ENCODE peak calls at places on chromosomes 4 and X, in seven cellular contexts. C is IMR-90, W is DND-41, P is heart left ventricle, X is stomach, H is neural progenitor cell, D is fibroblast of the aortic adventitia. J is an unnamed sample.

GRCh38 chr4:14726441-14727405 is 275.6 kb upstream of the CPEB2 start:
- DNase-seq in C (peak; percentile 35), X (peak; percentile 59), P (no peak), H (no peak), D (peak; percentile 57), W (no peak), J (peak; percentile 88)

GRCh38 chrX:102958794-102959193 is 21.7 kb downstream of the RAB40AL start:
- DNase-seq in H (no peak), X (no peak), W (no peak), D (peak; percentile 5), C (no peak), P (no peak), J (peak; percentile 16)

GRCh38 chr4:186104895-186105720 is 604 bp downstream of the FAM149A start:
- DNase-seq in P (no peak), X (peak; percentile 32), C (no peak), D (no peak), W (no peak), H (peak; percentile 59), J (peak; percentile 5)

GRCh38 chr4:7199771-7200441 is 7.6 kb downstream of the SORCS2 start:
- DNase-seq in P (no peak), C (no peak), X (no peak), W (no peak), H (no peak), D (no peak), J (no peak)

GRCh38 chr4:119010909-119011606 is 122.4 kb downstream of the SYNPO2 start:
- DNase-seq in D (peak; percentile 26), W (no peak), X (no peak), C (no peak), P (no peak), H (no peak), J (peak; percentile 26)

GRCh38 chr4:107906458-107907100 is 24.8 kb upstream of the CYP2U1 start:
- DNase-seq in W (no peak), D (no peak), P (no peak), H (no peak), X (no peak), C (no peak), J (no peak)

GRCh38 chrX:28552882-28553829 is 34.1 kb upstream of the IL1RAPL1 start:
- DNase-seq in P (no peak), W (no peak), H (no peak), C (no peak), D (no peak), X (no peak), J (peak; percentile 20)

GRCh38 chr4:8060632-8061031 is 98.0 kb downstream of the ABLIM2 start:
- DNase-seq in W (no peak), C (no peak), H (no peak), D (no peak), X (no peak), P (no peak), J (no peak)

GRCh38 chr4:126973201-126973600 is 659.6 kb upstream of the INTU start:
- DNase-seq in P (no peak), C (no peak), D (peak; percentile 21), H (no peak), W (no peak), X (no peak), J (peak; percentile 27)

GRCh38 chrX:108165349-108166111 is 74.0 kb downstream of the ATG4A start:
- DNase-seq in H (peak; percentile 60), P (no peak), W (no peak), X (peak; percentile 32), C (peak; percentile 51), D (peak; percentile 64), J (peak; percentile 72)

GRCh38 chr4:154160925-154161324 is 330.7 kb downstream of the DCHS2 start:
- DNase-seq in X (no peak), H (no peak), W (no peak), C (no peak), P (no peak), D (peak; percentile 59), J (no peak)

GRCh38 chrX:69508610-69509009 is 4.5 kb downstream of the NALF2 start:
- DNase-seq in P (no peak), X (no peak), D (no peak), W (no peak), H (no peak), C (no peak), J (no peak)

GRCh38 chr4:77636902-77637301 is 31.3 kb downstream of the CXCL13 start:
- DNase-seq in P (no peak), X (peak; percentile 44), D (peak; percentile 83), W (no peak), H (no peak), C (peak; percentile 79), J (peak; percentile 86)

GRCh38 chr4:147879676-147880075 is 147.8 kb downstream of the ARHGAP10 start:
- DNase-seq in X (no peak), H (no peak), P (no peak), D (peak; percentile 17), C (no peak), W (no peak), J (no peak)

GRCh38 chrX:155279873-155280272 is 15.6 kb upstream of the RAB39B start:
- DNase-seq in P (no peak), X (no peak), C (no peak), D (no peak), W (no peak), H (no peak), J (no peak)

GRCh38 chr4:3295837-3296624 is 3.2 kb downstream of the RGS12 start:
- DNase-seq in P (no peak), W (no peak), C (no peak), X (peak; percentile 14), H (no peak), D (no peak), J (no peak)

GRCh38 chr4:3296651-3297050 is 3.8 kb downstream of the RGS12 start:
- DNase-seq in P (no peak), D (no peak), C (no peak), H (no peak), X (peak; percentile 9), W (no peak), J (no peak)

GRCh38 chr4:3292571-3293409 is at the start of gene RGS12:
- DNase-seq in X (peak; percentile 95), C (peak; percentile 91), W (peak; percentile 88), D (peak; percentile 90), H (peak; percentile 97), P (peak; percentile 95), J (peak; percentile 96)

GRCh38 chr4:3293410-3294391 is 880 bp downstream of the RGS12 start:
- DNase-seq in H (no peak), W (no peak), P (no peak), X (peak; percentile 22), C (no peak), D (no peak), J (peak; percentile 11)

GRCh38 chr4:3294401-3295241 is 1.8 kb downstream of the RGS12 start:
- DNase-seq in P (no peak), W (no peak), H (no peak), C (no peak), X (peak; percentile 25), D (no peak), J (no peak)
- H3K4me3 ChIP-seq in P (no peak overlapping the region), W (no peak overlapping the region), H (peak overlapping the region; percentile 79), C (peak overlapping the region; percentile 95), X (no peak overlapping the region), D (peak overlapping the region; percentile 80), J (no peak overlapping the region)

DNA sequence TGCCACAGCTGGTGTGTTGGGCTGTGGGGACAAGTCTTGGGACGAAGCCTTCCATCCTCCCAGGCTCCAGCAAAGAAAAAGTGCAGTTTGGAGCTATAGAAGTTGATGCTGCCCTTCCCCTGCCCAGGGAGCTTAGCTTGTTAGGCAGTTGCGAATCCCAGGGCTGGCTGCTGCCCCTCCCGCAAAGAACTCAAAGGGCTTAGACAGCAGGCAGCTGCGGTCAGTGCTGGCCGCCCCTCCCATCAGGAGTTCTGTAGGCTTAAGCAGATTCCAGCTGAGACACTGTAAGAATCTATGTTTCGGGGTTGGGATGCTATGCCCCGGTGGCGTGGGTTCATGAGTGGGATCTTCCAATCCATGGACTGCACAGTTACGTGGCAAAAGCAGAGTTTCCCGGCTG is 956.7 kb downstream of the GLUD2 start:
- DNase-seq in X (no peak), C (no peak), H (peak; percentile 52), W (no peak), D (no peak), P (no peak), J (no peak)
- TF ChIP-seq CTCF in X (no peak), C (no peak), H (no peak), W (no peak), D (no peak), P (no peak), J (no peak)

GRCh38 chrX:20499763-20500162 is 233.1 kb upstream of the RPS6KA3 start:
- DNase-seq in D (no peak), C (no peak), P (no peak), X (no peak), W (no peak), H (no peak), J (no peak)

GRCh38 chrX:20498851-20499635 is 232.3 kb upstream of the RPS6KA3 start:
- DNase-seq in D (no peak), P (no peak), H (no peak), C (peak; percentile 64), W (no peak), X (no peak), J (no peak)

GRCh38 chrX:20500949-20501348 is 234.2 kb upstream of the RPS6KA3 start:
- DNase-seq in H (no peak), C (no peak), W (no peak), X (no peak), D (no peak), P (no peak), J (no peak)

DNA sequence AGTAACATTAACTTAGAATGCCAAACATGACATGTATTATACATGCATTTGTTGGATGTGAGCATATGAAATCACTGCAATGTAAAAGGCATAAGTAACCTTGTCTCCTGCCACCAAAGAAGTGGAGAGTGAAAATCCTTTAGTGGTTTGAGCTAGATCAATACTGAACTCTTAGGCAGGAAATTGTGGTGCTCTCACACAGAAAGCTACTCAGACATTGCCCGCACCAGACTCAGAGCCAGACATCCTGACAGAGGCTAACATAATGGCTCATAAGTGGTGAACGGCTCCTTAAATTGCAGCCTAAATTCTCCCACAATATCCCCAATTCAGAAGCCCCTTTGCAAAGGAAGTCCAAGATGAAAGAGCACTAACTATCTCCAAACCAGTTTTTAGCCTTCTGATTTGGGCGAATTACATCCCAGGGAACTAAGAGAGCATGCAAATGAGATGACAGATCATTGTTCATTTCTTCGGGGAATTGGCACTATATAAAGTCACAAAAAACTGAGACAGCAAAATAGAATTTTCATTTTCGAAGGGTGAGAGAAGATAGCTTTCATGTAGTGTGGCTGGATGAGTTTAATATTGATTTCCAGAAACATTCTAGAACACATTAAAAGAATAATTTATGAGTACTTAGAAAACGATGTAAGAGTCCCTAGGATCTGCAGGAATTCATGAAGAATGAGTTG is 233.6 kb upstream of the RPS6KA3 start:
- DNase-seq in H (no peak), W (no peak), X (no peak), C (no peak), D (no peak), P (no peak), J (no peak)
- H3K4me3 ChIP-seq in H (no peak overlapping the region), W (no peak overlapping the region), X (no peak overlapping the region), C (no peak overlapping the region), D (no peak overlapping the region), P (no peak overlapping the region), J (no peak overlapping the region)

DNA sequence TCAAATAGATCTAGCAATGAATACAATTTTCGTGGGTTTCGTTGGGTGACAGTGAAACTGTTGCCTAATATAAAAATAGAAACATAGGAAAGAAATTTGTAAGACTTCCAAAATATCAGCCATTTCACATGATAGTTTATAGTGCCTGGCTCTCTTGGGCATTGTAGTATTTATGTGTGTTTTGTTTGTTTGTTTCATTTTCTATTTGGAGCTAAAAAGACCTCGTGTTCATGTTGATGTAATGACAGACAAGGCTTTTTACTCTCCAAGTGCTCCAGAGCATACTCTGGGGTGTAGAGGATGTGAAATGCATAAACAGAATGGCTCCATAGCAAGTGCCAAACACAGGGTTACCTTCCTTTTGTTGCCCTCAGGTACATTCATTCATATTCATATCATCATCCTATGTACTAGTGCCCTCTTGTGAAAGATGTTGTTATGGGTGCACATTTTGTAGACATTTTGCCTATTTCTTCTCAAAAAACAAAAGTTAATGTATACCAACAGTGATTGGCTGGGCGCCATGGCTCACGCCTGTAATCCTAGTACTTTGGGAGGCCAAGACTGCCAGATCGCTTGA is 100.7 kb upstream of the AMOT start:
- DNase-seq in H (no peak), W (no peak), X (no peak), D (no peak), C (peak; percentile 1), P (no peak), J (no peak)
- TF ChIP-seq CTCF in H (no peak), W (no peak), X (no peak), D (no peak), C (peak; percentile 28), P (no peak), J (no peak)